ENCODE peak calls at places on chromosomes 1 and 21, in five cellular contexts. D, Y, V, R and N are unnamed samples.

GRCh38 chr1:178189814-178190213 is 95.9 kb downstream of the RASAL2 start:
- DNase-seq in D (no peak), Y (no peak), V (no peak), R (no peak), N (peak; percentile 10)

GRCh38 chr1:59736744-59737143 is 78.0 kb upstream of the HOOK1 start:
- DNase-seq in D (no peak), Y (no peak), V (no peak), R (no peak), N (no peak)

GRCh38 chr1:232547938-232548484 is 81.9 kb downstream of the SIPA1L2 start:
- DNase-seq in D (no peak), Y (no peak), V (no peak), R (no peak), N (no peak)

GRCh38 chr21:17532292-17532691 is 19.4 kb downstream of the CXADR start:
- DNase-seq in D (no peak), Y (no peak), V (no peak), R (no peak), N (no peak)

GRCh38 chr1:47323475-47324105 is 9.6 kb upstream of the STIL start:
- DNase-seq in D (no peak), Y (peak; percentile 59), V (no peak), R (no peak), N (no peak)

GRCh38 chr1:40663324-40664166 is 1.9 kb downstream of the RIMS3 start:
- DNase-seq in D (no peak), Y (no peak), V (no peak), R (no peak), N (no peak)

GRCh38 chr1:30104551-30104950 is 618.8 kb downstream of the MATN1 start:
- DNase-seq in D (no peak), Y (no peak), V (no peak), R (no peak), N (no peak)

GRCh38 chr1:161128591-161129420 is 3.7 kb downstream of the DEDD start:
- DNase-seq in D (no peak), Y (no peak), V (no peak), R (no peak), N (no peak)

GRCh38 chr1:113178522-113178921 is 105.5 kb downstream of the LRIG2 start:
- DNase-seq in D (no peak), Y (no peak), V (no peak), R (no peak), N (no peak)

GRCh38 chr1:2583871-2584341 is 2.7 kb upstream of the PRXL2B start:
- DNase-seq in D (no peak), Y (peak; percentile 57), V (peak; percentile 37), R (no peak), N (no peak)

GRCh38 chr1:84721152-84721551 is 30.9 kb upstream of the SSX2IP start:
- DNase-seq in D (peak; percentile 72), Y (no peak), V (no peak), R (no peak), N (peak; percentile 23)

GRCh38 chr1:18992646-18993045 is 36.2 kb upstream of the IFFO2 start:
- DNase-seq in D (no peak), Y (no peak), V (no peak), R (no peak), N (no peak)

GRCh38 chr1:117697220-117697781 is 91.5 kb downstream of the TENT5C start:
- DNase-seq in D (no peak), Y (no peak), V (no peak), R (no peak), N (no peak)

GRCh38 chr1:108814343-108815125 is 42.4 kb downstream of the AKNAD1 start:
- DNase-seq in D (no peak), Y (peak; percentile 33), V (no peak), R (no peak), N (no peak)

GRCh38 chr1:108815566-108815965 is 41.3 kb downstream of the AKNAD1 start:
- DNase-seq in D (no peak), Y (no peak), V (no peak), R (no peak), N (no peak)

GRCh38 chr1:108816049-108816882 is 40.6 kb downstream of the AKNAD1 start:
- DNase-seq in D (peak; percentile 90), Y (peak; percentile 56), V (peak; percentile 56), R (peak; percentile 73), N (peak; percentile 91)

GRCh38 chr1:108817811-108818210 is 39.1 kb downstream of the AKNAD1 start:
- DNase-seq in D (no peak), Y (no peak), V (no peak), R (no peak), N (no peak)

DNA sequence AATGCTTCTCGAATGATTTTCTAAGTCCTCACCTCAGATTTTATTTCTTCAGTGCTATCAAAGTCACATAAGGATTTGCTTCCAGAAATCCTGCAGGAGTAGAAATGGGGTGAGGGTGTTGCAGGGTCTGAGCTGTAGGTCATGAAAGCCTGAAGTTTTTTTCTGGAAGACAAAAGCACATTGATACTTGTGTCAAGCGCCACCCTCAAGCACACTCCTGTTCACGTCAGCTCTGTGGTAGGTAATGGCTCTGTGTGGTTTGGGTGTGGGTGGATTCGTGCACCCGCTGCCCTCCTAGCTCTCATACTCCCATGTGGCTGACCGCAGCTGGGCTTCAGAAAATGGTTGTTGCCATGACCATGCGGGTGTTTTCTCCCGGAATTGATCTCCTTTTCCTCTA is 39.9 kb downstream of the AKNAD1 start:
- DNase-seq in D (peak; percentile 96), Y (no peak), V (peak; percentile 33), R (no peak), N (peak; percentile 7)
- H3K4me3 ChIP-seq in D (no peak overlapping the region), Y (peak overlapping the region; percentile 8), V (peak overlapping the region; percentile 33), R (peak overlapping the region; percentile 61), N (peak overlapping the region; percentile 43)

DNA sequence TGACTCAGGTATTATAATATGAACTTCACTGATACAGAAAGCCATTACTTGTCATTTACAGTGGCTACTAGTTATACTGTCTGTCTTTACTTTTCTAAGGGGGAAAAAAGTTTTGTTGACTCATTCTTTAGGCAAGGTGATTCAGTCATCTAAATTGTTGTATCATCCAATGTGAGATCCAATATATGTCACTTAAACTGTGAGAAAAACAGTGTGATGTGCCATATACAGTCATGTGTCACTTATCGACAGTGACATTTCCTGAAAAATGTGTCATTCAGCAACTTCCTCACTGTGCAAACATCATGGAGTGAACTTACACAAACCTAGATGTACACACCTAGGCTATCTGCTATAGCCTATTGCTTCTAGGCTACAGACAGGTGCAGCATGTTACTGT is 57.6 kb downstream of the KCNK2 start:
- DNase-seq in D (no peak), Y (no peak), V (no peak), R (no peak), N (no peak)
- TF ChIP-seq CTCF in D (no peak), Y (no peak), V (no peak), R (no peak), N (no peak)

DNA sequence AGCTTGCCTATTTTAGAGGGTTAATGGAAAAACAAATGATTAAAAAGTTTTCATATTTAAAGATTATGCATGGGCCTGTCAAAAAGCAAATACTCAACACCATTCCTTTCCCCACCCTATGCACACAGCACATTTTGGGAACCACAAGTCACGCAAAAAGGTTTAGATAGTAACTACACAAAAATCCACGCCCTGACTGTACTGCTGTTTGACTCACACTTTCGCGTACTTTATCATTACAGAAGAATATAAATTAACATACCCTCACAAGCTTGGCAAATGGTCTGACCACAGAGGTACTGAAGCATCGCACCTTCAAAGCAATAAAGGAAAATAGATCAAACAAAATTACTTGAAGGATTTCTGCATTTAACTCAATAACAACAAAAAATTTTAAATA is 1.4 kb downstream of the ATP5PO start:
- DNase-seq in D (peak; percentile 9), Y (no peak), V (no peak), R (no peak), N (no peak)
- H3K36me3 ChIP-seq in D (peaks cover 9% of the 10 kb centered on the region), Y (peaks cover 5% of the 10 kb centered on the region), V (no peaks in the 10 kb centered on the region), R (peaks cover 44% of the 10 kb centered on the region), N (peaks cover 36% of the 10 kb centered on the region)

GRCh38 chr1:205452906-205453305 is 2.9 kb downstream of the BLACAT1 start:
- DNase-seq in D (no peak), Y (no peak), V (no peak), R (no peak), N (no peak)
- H3K4me3 ChIP-seq in D (no peak overlapping the region), Y (no peak overlapping the region), V (no peak overlapping the region), R (no peak overlapping the region), N (no peak overlapping the region)

GRCh38 chr1:245493029-245493428 is 338.2 kb downstream of the KIF26B start:
- DNase-seq in D (no peak), Y (no peak), V (no peak), R (no peak), N (no peak)
- TF ChIP-seq CTCF in D (no peak), Y (no peak), V (no peak), R (no peak), N (peak; percentile 16)

GRCh38 chr1:22491995-22492726 is 40.5 kb downstream of the ZBTB40 start:
- DNase-seq in D (no peak), Y (no peak), V (no peak), R (no peak), N (no peak)
- H3K36me3 ChIP-seq in D (no peaks in the 10 kb centered on the region), Y (no peaks in the 10 kb centered on the region), V (no peaks in the 10 kb centered on the region), R (peaks cover 9% of the 10 kb centered on the region), N (peaks cover 3% of the 10 kb centered on the region)

DNA sequence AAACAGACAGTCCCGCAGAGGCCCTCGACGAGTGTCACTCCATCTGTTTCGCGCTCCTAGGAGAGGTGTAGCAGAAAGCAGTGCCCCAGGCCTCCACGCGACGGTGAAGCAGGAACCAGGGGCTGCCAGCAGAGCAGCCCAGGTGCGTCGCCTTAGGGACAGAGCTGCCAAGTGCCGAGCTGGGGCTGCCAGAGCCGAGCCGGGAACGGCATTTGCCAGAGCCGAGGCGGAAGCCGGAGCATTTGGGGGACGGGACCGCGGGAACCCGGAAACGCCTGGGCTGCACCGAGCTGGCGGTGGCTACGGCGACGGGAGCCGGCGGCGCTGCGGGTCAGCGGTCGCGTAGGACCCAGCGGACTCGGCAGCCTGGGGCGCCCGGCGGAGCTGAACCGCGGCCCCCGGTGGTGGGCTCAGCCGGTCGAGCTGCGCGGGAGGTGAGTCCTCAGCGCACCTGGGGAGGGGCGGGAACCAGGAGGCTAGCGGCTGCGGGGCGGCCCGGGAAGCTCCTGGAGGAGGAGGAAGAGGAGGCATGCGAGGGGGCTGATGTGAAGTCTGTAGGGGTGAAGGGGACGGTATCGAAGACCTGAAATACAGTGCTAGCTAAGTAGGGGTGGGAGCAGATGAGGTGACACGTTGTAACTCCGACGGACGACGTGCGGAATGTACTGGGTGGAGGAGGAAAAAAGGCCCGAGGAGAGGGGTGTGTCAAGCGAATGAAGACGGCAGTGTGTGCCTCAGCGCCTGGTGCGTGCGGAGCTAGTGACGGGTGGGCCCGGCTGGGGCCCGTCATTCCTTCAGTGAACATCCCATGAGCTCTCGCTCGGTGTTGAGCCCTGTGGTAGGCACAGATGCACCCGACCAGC is at the start of gene SLC35A3:
- DNase-seq in D (peak; percentile 77), Y (peak; percentile 87), V (peak; percentile 87), R (peak; percentile 81), N (peak; percentile 56)
- H3K4me3 ChIP-seq in D (peak within 1 kb of the TSS; percentile 90), Y (peak within 1 kb of the TSS; percentile 92), V (peak within 1 kb of the TSS; percentile 89), R (peak within 1 kb of the TSS; percentile 98), N (peak within 1 kb of the TSS; percentile 91)